ENCODE peak calls at places on chromosomes 2 and 18, in four cellular contexts. A, K, C and H are unnamed samples.
A peak's percentile ranks its signal among the peaks of the same experiment; 100 is the strongest.

GRCh38 chr2:146193619-146194018 is 1651.2 kb upstream of the ACVR2A start:
- DNase-seq in A (peak; percentile 2), K (no peak), C (no peak), H (no peak)

GRCh38 chr2:60485055-60485454 is 68.4 kb downstream of the BCL11A start:
- DNase-seq in A (no peak), K (no peak), C (no peak), H (no peak)

GRCh38 chr2:165898381-165898780 is 55.2 kb downstream of the TTC21B start:
- DNase-seq in A (peak; percentile 28), K (no peak), C (no peak), H (no peak)

GRCh38 chr2:144559681-144560080 is 39.8 kb upstream of the ZEB2 start:
- DNase-seq in A (no peak), K (no peak), C (no peak), H (no peak)

GRCh38 chr2:43136862-43137261 is 89.5 kb downstream of the ZFP36L2 start:
- DNase-seq in A (no peak), K (no peak), C (no peak), H (no peak)

GRCh38 chr2:60884795-60885194 is 3.4 kb downstream of the REL start:
- DNase-seq in A (peak; percentile 36), K (no peak), C (no peak), H (no peak)

GRCh38 chr2:205903549-205904129 is 182.3 kb downstream of the INO80D start:
- DNase-seq in A (no peak), K (no peak), C (peak; percentile 86), H (peak; percentile 68)

GRCh38 chr18:76348267-76349066 is 146.6 kb downstream of the ZNF516 start:
- DNase-seq in A (no peak), K (no peak), C (peak; percentile 16), H (peak; percentile 47)

GRCh38 chr2:219475697-219476604 is 22.7 kb upstream of the GMPPA start:
- DNase-seq in A (peak; percentile 45), K (peak; percentile 95), C (peak; percentile 82), H (peak; percentile 88)

GRCh38 chr2:234329202-234329930 is 167.5 kb downstream of the ARL4C start:
- DNase-seq in A (peak; percentile 40), K (no peak), C (no peak), H (no peak)

GRCh38 chr2:235842941-235843340 is 325.2 kb downstream of the GBX2 start:
- DNase-seq in A (no peak), K (no peak), C (no peak), H (peak; percentile 11)

GRCh38 chr18:61531182-61531581 is 198.0 kb downstream of the CDH20 start:
- DNase-seq in A (no peak), K (no peak), C (no peak), H (no peak)

GRCh38 chr2:240985881-240986786 is 12.3 kb upstream of the SNED1 start:
- DNase-seq in A (no peak), K (peak; percentile 42), C (no peak), H (no peak)

GRCh38 chr2:19362652-19363473 is 4.4 kb upstream of the OSR1 start:
- DNase-seq in A (peak; percentile 86), K (peak; percentile 80), C (peak; percentile 78), H (peak; percentile 70)

GRCh38 chr2:19360266-19360665 is 1.8 kb upstream of the OSR1 start:
- DNase-seq in A (no peak), K (no peak), C (no peak), H (no peak)

GRCh38 chr2:19362094-19362649 is 3.7 kb upstream of the OSR1 start:
- DNase-seq in A (peak; percentile 50), K (no peak), C (peak; percentile 37), H (no peak)

GRCh38 chr2:19360881-19361321 is 2.5 kb upstream of the OSR1 start:
- DNase-seq in A (no peak), K (no peak), C (no peak), H (no peak)

GRCh38 chr2:19361325-19361990 is 3.0 kb upstream of the OSR1 start:
- DNase-seq in A (no peak), K (peak; percentile 67), C (peak; percentile 49), H (peak; percentile 56)
- H2BK120ac ChIP-seq in A (peak overlapping the region; percentile 80), K (no peak overlapping the region), C (no peak overlapping the region), H (no peak overlapping the region)

GRCh38 chr18:10525563-10526210 is at the start of gene NAPG:
- DNase-seq in A (peak; percentile 92), K (peak; percentile 88), C (peak; percentile 96), H (peak; percentile 93)

GRCh38 chr18:10523544-10523943 is 2.3 kb upstream of the NAPG start:
- DNase-seq in A (no peak), K (no peak), C (no peak), H (peak; percentile 32)

GRCh38 chr18:10522574-10522973 is 3.3 kb upstream of the NAPG start:
- DNase-seq in A (no peak), K (no peak), C (no peak), H (no peak)

GRCh38 chr18:10526211-10526949 is 553 bp downstream of the NAPG start:
- DNase-seq in A (peak; percentile 39), K (peak; percentile 71), C (peak; percentile 71), H (peak; percentile 61)

GRCh38 chr18:10524507-10525425 is 1.1 kb upstream of the NAPG start:
- DNase-seq in A (peak; percentile 50), K (no peak), C (no peak), H (no peak)
- H3K56ac ChIP-seq in A (no peak overlapping the region), K (no peak overlapping the region), C (no peak overlapping the region), H (no peak overlapping the region)

DNA sequence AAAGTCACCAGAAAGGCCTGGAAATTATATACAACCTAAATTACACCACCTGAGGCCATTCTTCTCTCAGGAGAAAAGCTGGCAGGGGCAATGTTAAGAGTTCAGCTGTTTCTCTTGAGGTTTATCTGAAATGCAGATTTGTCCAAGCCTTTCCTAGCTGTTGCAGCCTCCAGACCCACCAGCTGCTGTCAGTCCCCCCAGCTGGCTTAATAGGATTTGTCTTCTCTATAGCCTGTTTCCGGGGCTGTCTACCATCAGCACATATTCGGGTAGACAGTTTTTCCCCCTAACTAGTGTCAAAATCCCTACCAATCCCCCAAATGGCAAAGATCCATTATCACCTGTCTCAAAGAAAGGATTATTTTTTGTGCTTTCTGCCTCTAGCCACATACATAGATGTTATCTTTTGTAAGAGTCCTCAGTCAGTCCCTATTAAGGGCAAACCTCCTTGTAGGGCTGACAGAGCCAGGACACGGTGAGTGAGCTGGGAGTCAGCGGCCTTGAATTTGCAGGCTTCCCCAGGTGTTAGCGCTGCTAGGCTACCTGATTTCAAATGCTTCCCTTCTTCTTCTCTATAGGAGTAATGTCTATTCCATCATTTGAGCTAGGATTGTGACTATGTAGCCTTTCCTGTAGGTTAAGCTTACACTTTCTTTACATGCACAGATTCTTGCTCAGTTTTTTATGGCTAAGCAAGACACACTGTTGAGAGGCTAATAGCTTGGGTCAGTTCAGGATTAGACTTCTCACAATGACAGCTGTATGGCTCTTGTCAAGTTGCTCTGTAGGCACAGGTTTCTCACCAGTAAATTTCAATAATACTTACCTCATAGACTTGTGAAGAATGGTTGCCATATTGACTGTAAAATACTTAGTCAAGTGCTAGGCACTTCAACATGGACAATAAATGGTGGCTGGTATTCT is 171.1 kb upstream of the UNC80 start:
- DNase-seq in A (no peak), K (no peak), C (peak; percentile 23), H (no peak)
- H2BK120ac ChIP-seq in A (no peak overlapping the region), K (no peak overlapping the region), C (no peak overlapping the region), H (no peak overlapping the region)

GRCh38 chr2:222998459-222998858 is 53.5 kb upstream of the KCNE4 start:
- DNase-seq in A (no peak), K (no peak), C (no peak), H (no peak)

GRCh38 chr2:223003191-223003590 is 48.8 kb upstream of the KCNE4 start:
- DNase-seq in A (peak; percentile 69), K (no peak), C (no peak), H (no peak)

GRCh38 chr2:223005496-223005895 is 46.5 kb upstream of the KCNE4 start:
- DNase-seq in A (peak; percentile 25), K (no peak), C (no peak), H (no peak)

GRCh38 chr2:223001831-223002230 is 50.2 kb upstream of the KCNE4 start:
- DNase-seq in A (peak; percentile 56), K (no peak), C (no peak), H (no peak)

DNA sequence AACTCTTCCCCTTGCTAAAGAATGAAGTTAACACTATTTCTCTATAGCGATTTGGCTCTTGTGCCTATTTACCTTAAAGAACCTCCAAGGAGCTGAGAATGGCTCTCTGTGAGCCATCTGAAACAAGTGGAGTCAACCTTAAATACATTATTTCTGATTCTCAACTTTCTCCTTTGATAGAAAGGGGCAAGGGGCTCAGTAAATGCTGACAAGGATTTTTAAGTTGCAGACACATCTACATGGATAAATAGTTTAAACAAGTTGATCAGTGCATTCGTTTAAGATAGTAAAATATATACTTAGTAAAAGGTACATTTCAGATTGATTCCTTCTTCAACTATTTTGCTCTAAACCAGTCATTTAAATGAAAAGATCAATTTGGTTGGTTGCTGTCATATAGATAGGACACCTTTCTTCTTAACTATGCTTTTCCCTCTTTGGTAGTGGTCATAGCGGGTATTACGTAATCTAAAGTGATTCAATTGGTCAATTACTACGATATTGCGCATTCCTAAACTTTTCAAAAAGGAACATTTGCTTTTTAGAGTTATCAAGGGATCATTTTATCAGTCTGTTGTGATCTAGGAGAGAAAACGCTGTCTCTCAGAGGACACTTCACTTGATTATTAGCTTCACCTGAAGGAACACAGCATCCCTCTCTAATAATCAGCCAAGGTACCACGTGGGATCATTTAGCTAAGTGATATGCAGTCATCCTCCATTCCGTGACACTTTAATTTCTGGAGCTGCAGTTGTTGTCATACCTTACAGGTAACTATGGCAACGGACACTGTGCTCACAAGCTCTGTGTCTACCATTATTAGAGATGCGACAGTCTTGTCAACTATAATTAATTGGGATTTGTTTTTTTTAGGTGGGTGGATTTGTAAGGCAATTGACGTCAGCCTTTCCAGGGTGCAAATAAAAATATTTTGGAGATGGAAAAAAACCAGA is 50.8 kb upstream of the KCNE4 start:
- DNase-seq in A (no peak), K (no peak), C (peak; percentile 14), H (no peak)
- H3K56ac ChIP-seq in A (no peak overlapping the region), K (no peak overlapping the region), C (no peak overlapping the region), H (no peak overlapping the region)

DNA sequence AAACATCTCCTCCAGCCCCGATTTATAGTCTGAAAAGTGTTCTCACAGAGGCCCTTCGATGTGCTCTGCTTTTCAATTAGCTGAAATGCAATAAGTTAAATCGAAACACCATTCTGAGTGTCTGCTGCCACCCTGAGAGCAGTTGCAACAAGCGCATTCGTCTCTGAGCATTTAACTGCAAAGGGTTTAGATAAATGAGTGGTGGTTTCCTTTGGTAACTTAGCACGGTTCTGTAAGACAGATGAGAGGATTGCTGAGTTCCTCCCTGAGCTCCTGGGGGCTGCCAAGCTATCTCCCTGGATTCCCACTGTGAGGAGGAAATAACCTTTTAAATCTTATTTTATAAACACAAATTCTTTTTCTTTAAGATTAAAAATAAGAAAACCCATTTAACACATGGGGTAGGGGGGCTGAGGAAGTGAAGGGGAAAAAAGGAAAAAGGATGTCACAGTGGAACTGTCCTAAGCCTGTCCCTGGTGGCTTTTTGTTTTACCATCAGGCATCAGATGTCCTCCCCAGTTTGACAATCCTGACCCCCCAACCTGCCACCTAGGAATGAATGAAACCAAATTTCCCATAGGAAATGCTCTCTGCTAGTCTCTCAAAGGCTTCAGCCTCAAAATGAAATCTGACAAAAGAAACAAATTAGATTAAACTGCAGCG is 56.4 kb upstream of the CREB1 start:
- DNase-seq in A (peak; percentile 88), K (no peak), C (peak; percentile 93), H (peak; percentile 61)
- H2BK120ac ChIP-seq in A (peak overlapping the region; percentile 95), K (no peak overlapping the region), C (peak overlapping the region; percentile 78), H (no peak overlapping the region)

DNA sequence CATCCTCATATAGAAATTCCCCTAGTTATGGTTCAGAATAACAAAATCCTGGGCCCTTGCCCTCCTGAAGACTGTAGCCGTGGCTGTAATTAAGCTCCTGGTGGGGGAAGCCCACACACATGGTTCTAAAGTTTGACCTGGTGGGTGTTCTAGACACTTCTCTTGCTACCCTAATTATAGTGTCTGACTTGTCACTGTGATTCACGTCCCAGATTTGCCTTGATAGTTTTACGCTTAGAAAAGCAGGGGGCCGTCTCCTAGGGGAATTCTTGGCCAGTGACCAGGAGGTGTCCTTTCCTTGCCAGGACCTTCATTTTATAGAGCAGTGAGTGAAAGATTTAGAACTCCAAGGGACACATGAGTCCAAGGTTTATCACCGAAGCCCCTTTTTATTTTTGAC is 8.9 kb downstream of the TMEM214 start:
- DNase-seq in A (no peak), K (no peak), C (no peak), H (no peak)
- H3K56ac ChIP-seq in A (no peak overlapping the region), K (no peak overlapping the region), C (no peak overlapping the region), H (no peak overlapping the region)